ENCODE peak calls at places on chromosomes 2 and 18, in seven cellular contexts. F is suprapubic skin, P is heart left ventricle, Y is HCT116, S is K562, O is thyroid gland, D is gastrocnemius medialis. B is an unnamed sample.

GRCh38 chr18:31719363-31720006 is 35.1 kb upstream of the B4GALT6 start:
- DNase-seq in P (no peak), F (no peak), S (no peak), Y (no peak), O (no peak), D (no peak), B (no peak)

GRCh38 chr18:64974378-64975125 is 776.3 kb upstream of the CDH7 start:
- DNase-seq in P (no peak), Y (no peak), D (no peak), F (no peak), O (peak; percentile 64), S (no peak), B (no peak)

GRCh38 chr2:118386636-118387302 is 298.5 kb downstream of the INSIG2 start:
- DNase-seq in P (no peak), O (no peak), S (no peak), Y (peak; percentile 6), F (no peak), D (no peak), B (no peak)

GRCh38 chr2:42492691-42493467 is 903 bp downstream of the KCNG3 start:
- DNase-seq in S (no peak), O (peak; percentile 12), D (no peak), F (no peak), P (no peak), Y (no peak), B (no peak)

GRCh38 chr2:55621802-55622201 is 4.4 kb upstream of the PPP4R3B start:
- DNase-seq in O (no peak), Y (no peak), S (no peak), P (no peak), F (no peak), D (no peak), B (no peak)

GRCh38 chr18:21134895-21135294 is 23.3 kb upstream of the ROCK1 start:
- DNase-seq in F (no peak), Y (no peak), D (no peak), S (no peak), P (no peak), O (no peak), B (no peak)

GRCh38 chr2:197453914-197454398 is 604 bp downstream of the COQ10B start:
- DNase-seq in P (no peak), Y (peak; percentile 80), S (peak; percentile 82), F (no peak), O (peak; percentile 72), D (peak; percentile 75), B (peak; percentile 77)

GRCh38 chr2:144020047-144020446 is 499.9 kb downstream of the ZEB2 start:
- DNase-seq in D (no peak), S (peak; percentile 37), P (no peak), O (no peak), F (no peak), Y (no peak), B (no peak)

GRCh38 chr2:225725726-225726125 is 326.2 kb downstream of the NYAP2 start:
- DNase-seq in Y (no peak), P (no peak), D (no peak), F (no peak), S (no peak), O (no peak), B (no peak)

GRCh38 chr2:172097557-172098131 is 5.1 kb downstream of the DLX2 start:
- DNase-seq in F (no peak), O (no peak), Y (no peak), S (peak; percentile 65), D (no peak), P (no peak), B (no peak)

GRCh38 chr2:172096661-172097547 is 5.8 kb downstream of the DLX2 start:
- DNase-seq in Y (no peak), P (no peak), D (no peak), O (no peak), S (no peak), F (no peak), B (no peak)

GRCh38 chr2:172095146-172095904 is 7.4 kb downstream of the DLX2 start:
- DNase-seq in Y (no peak), D (no peak), S (no peak), P (no peak), O (peak; percentile 45), F (no peak), B (peak; percentile 73)

GRCh38 chr2:172094319-172095145 is 8.2 kb downstream of the DLX2 start:
- DNase-seq in S (no peak), D (no peak), Y (no peak), O (no peak), F (no peak), P (no peak), B (peak; percentile 86)

GRCh38 chr2:172095905-172096660 is 6.6 kb downstream of the DLX2 start:
- DNase-seq in Y (no peak), S (no peak), P (no peak), D (no peak), F (no peak), O (no peak), B (no peak)
- TF ChIP-seq CTCF in Y (no peak), S (no peak), P (no peak), D (no peak), F (no peak), O (no peak), B (no peak)

GRCh38 chr18:24928479-24928878 is 423.5 kb downstream of the ZNF521 start:
- DNase-seq in O (no peak), Y (no peak), S (no peak), D (no peak), F (no peak), P (no peak), B (no peak)

GRCh38 chr18:24924066-24924716 is 427.8 kb downstream of the ZNF521 start:
- DNase-seq in P (no peak), Y (no peak), F (no peak), S (no peak), D (no peak), O (no peak), B (no peak)

GRCh38 chr18:24923138-24923537 is 428.8 kb downstream of the ZNF521 start:
- DNase-seq in O (no peak), P (no peak), Y (no peak), F (no peak), S (no peak), D (no peak), B (no peak)

GRCh38 chr18:24930478-24930877 is 421.5 kb downstream of the ZNF521 start:
- DNase-seq in O (no peak), Y (no peak), F (no peak), P (no peak), D (no peak), S (no peak), B (no peak)

GRCh38 chr18:24926649-24927048 is 425.3 kb downstream of the ZNF521 start:
- DNase-seq in S (no peak), O (no peak), D (no peak), F (no peak), Y (no peak), P (no peak), B (no peak)
- TF ChIP-seq POLR2A in S (no peak), O (no peak), D (no peak), F (no peak), Y (no peak), P (no peak), B (no peak)

GRCh38 chr2:103004426-103004942 is 242.7 kb downstream of the TMEM182 start:
- DNase-seq in D (no peak), Y (no peak), P (no peak), F (no peak), S (no peak), O (no peak), B (no peak)

GRCh38 chr2:103008586-103008985 is 246.8 kb downstream of the TMEM182 start:
- DNase-seq in D (no peak), Y (no peak), P (no peak), O (no peak), F (no peak), S (no peak), B (no peak)

GRCh38 chr2:103005386-103005785 is 243.6 kb downstream of the TMEM182 start:
- DNase-seq in D (no peak), O (no peak), P (no peak), Y (no peak), F (no peak), S (no peak), B (no peak)

GRCh38 chr2:103009861-103010260 is 248.0 kb downstream of the TMEM182 start:
- DNase-seq in P (no peak), Y (no peak), D (no peak), F (no peak), S (no peak), O (no peak), B (no peak)
- H3K4me3 ChIP-seq in P (no peak overlapping the region), Y (no peak overlapping the region), D (no peak overlapping the region), F (no peak overlapping the region), S (no peak overlapping the region), O (no peak overlapping the region), B (no peak overlapping the region)

GRCh38 chr2:8445580-8445979 is 236.3 kb upstream of the ID2 start:
- DNase-seq in O (no peak), D (no peak), F (no peak), Y (no peak), P (no peak), S (no peak), B (peak; percentile 60)
- TF ChIP-seq CTCF in O (no peak), D (no peak), F (no peak), Y (no peak), P (no peak), S (no peak), B (no peak)

GRCh38 chr2:46942143-46942526 is 26.5 kb upstream of the MCFD2 start:
- DNase-seq in D (no peak), O (peak; percentile 58), Y (no peak), S (peak; percentile 38), F (no peak), P (no peak), B (no peak)
- TF ChIP-seq POLR2A in D (no peak), O (no peak), Y (no peak), S (no peak), F (no peak), P (no peak), B (no peak)

B was measured in lower leg skin.